ENCODE peak calls at places on chromosomes 3 and 15, in four cellular contexts. E, Z, U and Y are unnamed samples.

GRCh38 chr15:57045741-57046382 is 127.4 kb downstream of the TCF12 start:
- DNase-seq in U (no peak), E (no peak), Z (no peak), Y (no peak)

GRCh38 chr15:82952156-82953081 is at the start of gene HOMER2:
- DNase-seq in Z (no peak), E (peak), U (peak), Y (no peak)

GRCh38 chr15:63156708-63157065 is 590 bp downstream of the RPS27L start:
- DNase-seq in E (peak), U (peak), Z (no peak), Y (peak)

GRCh38 chr3:46208167-46208704 is at the start of gene CCR1:
- DNase-seq in Z (peak), U (peak), E (no peak), Y (no peak)

GRCh38 chr15:84947947-84948830 is 33.5 kb upstream of the PDE8A start:
- DNase-seq in U (no peak), Z (no peak), E (peak), Y (peak)

GRCh38 chr3:74445541-74445940 is 168.9 kb downstream of the CNTN3 start:
- DNase-seq in Z (no peak), U (no peak), E (no peak), Y (no peak)

GRCh38 chr15:89412906-89413411 is 78.3 kb upstream of the POLG start:
- DNase-seq in E (no peak), U (no peak), Z (no peak), Y (no peak)

GRCh38 chr3:71701251-71701650 is 24.0 kb downstream of the EIF4E3 start:
- DNase-seq in U (no peak), E (no peak), Z (no peak), Y (no peak)

GRCh38 chr3:10766049-10766705 is 49.9 kb upstream of the SLC6A11 start:
- DNase-seq in Z (no peak), U (no peak), E (no peak), Y (no peak)

GRCh38 chr3:142888484-142889262 is at the start of gene PCOLCE2:
- DNase-seq in U (peak), Z (no peak), E (peak), Y (no peak)

GRCh38 chr15:71790081-71790480 is 20.3 kb upstream of the NR2E3 start:
- DNase-seq in U (no peak), Z (no peak), E (peak), Y (no peak)

GRCh38 chr3:15750143-15750542 is 47.6 kb downstream of the ANKRD28 start:
- DNase-seq in E (no peak), Z (no peak), U (no peak), Y (no peak)

GRCh38 chr3:154749514-154749913 is 319.5 kb upstream of the GPR149 start:
- DNase-seq in E (no peak), U (no peak), Z (no peak), Y (no peak)

GRCh38 chr3:97979610-97980009 is 7.4 kb upstream of the RIOX2 start:
- DNase-seq in E (no peak), U (no peak), Z (no peak), Y (no peak)

GRCh38 chr3:18111702-18112311 is 313.3 kb downstream of the SATB1 start:
- DNase-seq in Z (no peak), E (no peak), U (no peak), Y (no peak)

GRCh38 chr3:173632945-173633344 is 235.4 kb downstream of the NLGN1 start:
- DNase-seq in U (no peak), Z (no peak), E (no peak), Y (no peak)

GRCh38 chr3:187533797-187534196 is 136.4 kb downstream of the SST start:
- DNase-seq in E (no peak), Z (no peak), U (no peak), Y (no peak)

GRCh38 chr3:50204804-50205718 is at the start of gene SLC38A3:
- DNase-seq in Z (no peak), E (no peak), U (no peak), Y (no peak)

GRCh38 chr3:89113887-89114840 is 6.7 kb downstream of the EPHA3 start:
- DNase-seq in Z (peak), E (peak), U (peak), Y (peak)

GRCh38 chr15:84982301-84982920 is 755 bp downstream of the PDE8A start:
- DNase-seq in Z (no peak), U (peak), E (no peak), Y (peak)

GRCh38 chr15:77097317-77097721 is 26.4 kb upstream of the TSPAN3 start:
- DNase-seq in Z (no peak), E (no peak), U (no peak), Y (no peak)

GRCh38 chr3:16316847-16317560 is 52.0 kb downstream of the OXNAD1 start:
- DNase-seq in E (no peak), Z (no peak), U (no peak), Y (no peak)

GRCh38 chr3:97820780-97821179 is 1.0 kb upstream of the CRYBG3 start:
- DNase-seq in E (no peak), U (no peak), Z (no peak), Y (no peak)

GRCh38 chr3:138197058-138197457 is 10.0 kb downstream of the ARMC8 start:
- DNase-seq in Z (no peak), U (no peak), E (peak), Y (no peak)

GRCh38 chr3:16452265-16452664 is 61.2 kb downstream of the RFTN1 start:
- DNase-seq in Z (no peak), U (no peak), E (peak), Y (no peak)

GRCh38 chr3:13539285-13539625 is 9.7 kb upstream of the FBLN2 start:
- DNase-seq in E (no peak), U (no peak), Z (no peak), Y (no peak)

GRCh38 chr3:66761093-66761780 is 236.9 kb upstream of the KBTBD8 start:
- DNase-seq in U (no peak), Z (no peak), E (no peak), Y (no peak)

GRCh38 chr3:151402349-151402748 is 17.8 kb upstream of the P2RY12 start:
- DNase-seq in E (no peak), Z (no peak), U (no peak), Y (no peak)

GRCh38 chr3:12040902-12041301 is 36.7 kb downstream of the SYN2 start:
- DNase-seq in Z (no peak), E (no peak), U (no peak), Y (no peak)

GRCh38 chr3:35486295-35486694 is 153.0 kb upstream of the ARPP21 start:
- DNase-seq in Z (no peak), E (no peak), U (no peak), Y (no peak)

GRCh38 chr3:170865209-170866094 is 4.5 kb downstream of the RPL22L1 start:
- DNase-seq in Z (no peak), U (no peak), E (no peak), Y (no peak)

GRCh38 chr15:48336940-48337339 is 5.7 kb downstream of the DUT start:
- DNase-seq in Z (no peak), E (peak), U (no peak), Y (no peak)

GRCh38 chr3:45236964-45237363 is 10.9 kb upstream of the TMEM158 start:
- DNase-seq in E (no peak), Z (no peak), U (no peak), Y (no peak)

GRCh38 chr3:3165241-3165640 is 14.2 kb downstream of the CRBN start:
- DNase-seq in Z (no peak), E (no peak), U (no peak), Y (no peak)

GRCh38 chr15:99507732-99508571 is 57.8 kb upstream of the MEF2A start:
- DNase-seq in Z (no peak), U (no peak), E (no peak), Y (peak)

DNA sequence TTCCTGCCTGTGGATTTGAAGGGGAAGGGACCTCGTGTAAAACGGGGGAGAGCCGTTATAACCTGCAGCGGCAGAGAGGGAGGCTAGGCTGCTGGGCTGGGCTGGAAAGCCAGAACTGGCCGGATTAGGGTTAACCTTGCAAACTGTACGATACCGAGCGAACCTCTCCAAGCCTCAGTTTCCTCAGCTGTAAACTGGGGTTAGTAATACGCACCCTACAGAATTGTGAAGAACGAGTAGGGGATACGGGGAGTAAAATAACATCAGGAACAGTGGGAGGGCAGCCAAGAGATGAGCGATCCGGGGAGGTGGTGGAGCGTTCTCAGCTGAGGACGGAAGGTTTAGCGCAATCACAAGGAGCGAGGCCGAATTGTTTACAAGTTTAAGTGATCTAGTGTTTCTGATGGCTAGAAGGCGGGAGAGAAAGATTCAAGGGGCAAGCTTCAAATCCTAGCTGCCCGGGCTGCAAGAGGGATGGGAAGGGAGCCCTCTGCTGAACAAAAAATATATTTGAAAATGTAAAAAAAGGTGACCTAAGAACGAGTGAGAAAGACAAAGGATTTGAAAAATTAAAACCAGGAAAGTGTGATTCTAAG is 768 bp upstream of the SEMA5B start:
- DNase-seq in U (peak), Z (peak), E (peak), Y (peak)
- H3K27ac ChIP-seq in U (no peak), Z (no peak), E (no peak), Y (peak)

GRCh38 chr15:70761046-70761445 is 2.3 kb downstream of the UACA start:
- DNase-seq in Z (no peak), E (no peak), U (no peak), Y (no peak)

GRCh38 chr15:70757627-70758026 is 5.7 kb downstream of the UACA start:
- DNase-seq in E (no peak), U (no peak), Z (no peak), Y (no peak)

GRCh38 chr15:70762469-70763119 is 764 bp downstream of the UACA start:
- DNase-seq in Z (peak), E (peak), U (peak), Y (peak)

GRCh38 chr15:70761931-70762468 is 1.4 kb downstream of the UACA start:
- DNase-seq in Z (no peak), E (no peak), U (no peak), Y (no peak)

GRCh38 chr15:70758790-70759462 is 4.4 kb downstream of the UACA start:
- DNase-seq in U (no peak), E (no peak), Z (no peak), Y (no peak)
- H3K27ac ChIP-seq in U (no peak), E (no peak), Z (no peak), Y (no peak)

GRCh38 chr3:146625117-146625775 is 20.1 kb upstream of the PLSCR5 start:
- DNase-seq in U (no peak), Z (no peak), E (no peak), Y (no peak)

GRCh38 chr3:146626384-146627122 is 21.4 kb upstream of the PLSCR5 start:
- DNase-seq in E (no peak), U (no peak), Z (no peak), Y (no peak)
- H3K27ac ChIP-seq in E (no peak), U (no peak), Z (no peak), Y (no peak)

GRCh38 chr15:96947830-96948229 is 617.3 kb downstream of the NR2F2 start:
- DNase-seq in Z (no peak), U (no peak), E (no peak), Y (no peak)
- H3K27ac ChIP-seq in Z (no peak), U (no peak), E (no peak), Y (no peak)

DNA sequence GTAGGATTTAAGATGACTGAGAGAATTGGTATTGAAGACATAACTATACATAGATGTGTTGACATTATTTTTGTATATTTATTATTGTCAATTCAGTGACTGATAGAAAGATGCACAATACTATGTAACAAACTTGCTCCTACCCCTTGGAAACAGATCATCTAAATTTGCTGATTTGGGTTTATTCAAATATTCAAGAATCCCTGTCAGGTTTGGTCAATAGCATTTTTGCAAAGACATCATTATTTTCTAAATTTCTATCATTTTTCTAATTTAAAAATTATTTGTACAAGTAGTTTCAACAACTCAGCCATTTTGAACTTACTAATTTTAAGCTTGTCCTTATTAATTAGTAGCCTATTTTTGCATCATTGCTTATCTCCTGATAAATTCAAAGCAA is 1463.4 kb downstream of the SI start:
- DNase-seq in Z (no peak), U (no peak), E (no peak), Y (no peak)
- H3K27ac ChIP-seq in Z (no peak), U (no peak), E (no peak), Y (no peak)

GRCh38 chr3:32306072-32306471 is 67.6 kb downstream of the CMTM8 start:
- DNase-seq in E (no peak), U (no peak), Z (no peak), Y (no peak)

GRCh38 chr3:32303977-32304376 is 65.5 kb downstream of the CMTM8 start:
- DNase-seq in U (no peak), Z (no peak), E (no peak), Y (no peak)

GRCh38 chr3:32305477-32305876 is 67.0 kb downstream of the CMTM8 start:
- DNase-seq in U (no peak), E (no peak), Z (no peak), Y (no peak)

GRCh38 chr3:32303051-32303786 is 64.7 kb downstream of the CMTM8 start:
- DNase-seq in U (no peak), E (no peak), Z (no peak), Y (no peak)

DNA sequence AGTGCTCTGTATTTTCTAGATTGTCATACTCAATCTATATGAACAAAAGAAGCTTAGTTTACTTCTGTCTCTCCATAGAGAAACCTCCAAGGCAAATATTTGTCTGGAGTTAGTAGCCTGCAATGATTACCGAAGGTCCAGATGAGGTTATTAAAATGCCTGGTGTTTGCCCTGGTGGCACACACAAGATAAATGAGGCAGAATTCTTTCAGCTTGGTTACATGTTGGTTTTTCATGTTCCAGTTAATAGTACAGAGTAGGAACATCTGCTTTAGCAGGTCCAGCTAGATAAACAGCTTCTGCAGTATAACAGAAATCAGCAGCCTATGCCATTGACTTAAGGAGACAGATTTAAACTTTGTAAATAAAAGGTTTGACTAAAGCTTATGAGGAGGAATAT is 66.0 kb downstream of the CMTM8 start:
- DNase-seq in E (no peak), Z (no peak), U (no peak), Y (no peak)
- H3K27ac ChIP-seq in E (no peak), Z (no peak), U (no peak), Y (no peak)

DNA sequence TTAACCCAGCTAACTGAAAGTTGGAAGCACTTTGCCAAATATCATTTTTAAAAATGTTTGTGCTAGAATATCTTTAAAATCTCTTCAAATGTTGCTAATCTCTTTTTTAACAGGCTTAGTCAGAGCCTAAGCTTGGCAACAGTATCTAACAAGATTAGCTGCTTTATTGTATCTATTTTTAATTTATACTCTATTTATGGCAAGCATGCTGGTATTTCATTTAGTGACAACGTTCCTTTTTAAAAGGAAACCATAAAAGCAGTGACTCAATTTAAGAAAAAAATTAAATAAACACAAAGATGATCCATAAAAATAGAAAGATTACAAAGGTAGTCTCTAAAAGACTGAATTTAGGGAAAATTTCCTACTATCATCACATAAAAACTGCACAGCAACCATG is 40.5 kb downstream of the SLC12A6 start:
- DNase-seq in E (no peak), Z (no peak), U (no peak), Y (no peak)
- H3K27ac ChIP-seq in E (no peak), Z (no peak), U (no peak), Y (peak)

GRCh38 chr3:195033531-195034091 is 237.3 kb downstream of the XXYLT1 start:
- DNase-seq in U (peak), Z (no peak), E (peak), Y (no peak)
- H3K27ac ChIP-seq in U (peak), Z (no peak), E (peak), Y (no peak)